ENCODE peak calls at places on chromosomes 2 and 18, in six cellular contexts. One of them, this sample, is unnamed.
A peak's percentile ranks its signal among the peaks of the same experiment; 100 is the strongest.

GRCh38 chr2:72150961-72151356 is 3.3 kb upstream of the CYP26B1 start:
- DNase-seq in endothelial cell: no peak
- DNase-seq in NCI-H2107: no peak
- DNase-seq in heart left ventricle: no peak
- DNase-seq in stimulated activated CD8-positive, alpha-beta memory T cell treated with anti-CD3 and anti-CD28 coated beads, Interleukin-15, amount 100 ng/mL, for 48 hours: no peak
- DNase-seq in activated CD8-positive, alpha-beta memory T cell treated with anti-CD3 and anti-CD28 coated beads for 48 hours: no peak
- DNase-seq in this sample: no peak

GRCh38 chr2:217905395-217905794 is 97.4 kb downstream of the TNS1 start:
- DNase-seq in stimulated activated CD8-positive, alpha-beta memory T cell treated with anti-CD3 and anti-CD28 coated beads, Interleukin-15, amount 100 ng/mL, for 48 hours: no peak
- DNase-seq in activated CD8-positive, alpha-beta memory T cell treated with anti-CD3 and anti-CD28 coated beads for 48 hours: no peak
- DNase-seq in endothelial cell: no peak
- DNase-seq in NCI-H2107: no peak
- DNase-seq in heart left ventricle: peak; percentile 73
- DNase-seq in this sample: no peak

GRCh38 chr2:199136241-199136640 is 321.5 kb downstream of the SATB2 start:
- DNase-seq in NCI-H2107: no peak
- DNase-seq in endothelial cell: no peak
- DNase-seq in activated CD8-positive, alpha-beta memory T cell treated with anti-CD3 and anti-CD28 coated beads for 48 hours: no peak
- DNase-seq in stimulated activated CD8-positive, alpha-beta memory T cell treated with anti-CD3 and anti-CD28 coated beads, Interleukin-15, amount 100 ng/mL, for 48 hours: no peak
- DNase-seq in heart left ventricle: no peak
- DNase-seq in this sample: no peak

GRCh38 chr2:8475349-8476045 is 206.4 kb upstream of the ID2 start:
- DNase-seq in activated CD8-positive, alpha-beta memory T cell treated with anti-CD3 and anti-CD28 coated beads for 48 hours: no peak
- DNase-seq in endothelial cell: no peak
- DNase-seq in stimulated activated CD8-positive, alpha-beta memory T cell treated with anti-CD3 and anti-CD28 coated beads, Interleukin-15, amount 100 ng/mL, for 48 hours: peak; percentile 56
- DNase-seq in NCI-H2107: no peak
- DNase-seq in heart left ventricle: no peak
- DNase-seq in this sample: no peak

GRCh38 chr2:55618649-55619055 is 1.2 kb upstream of the PPP4R3B start:
- DNase-seq in activated CD8-positive, alpha-beta memory T cell treated with anti-CD3 and anti-CD28 coated beads for 48 hours: no peak
- DNase-seq in heart left ventricle: peak; percentile 44
- DNase-seq in NCI-H2107: no peak
- DNase-seq in endothelial cell: peak; percentile 40
- DNase-seq in stimulated activated CD8-positive, alpha-beta memory T cell treated with anti-CD3 and anti-CD28 coated beads, Interleukin-15, amount 100 ng/mL, for 48 hours: peak; percentile 21
- DNase-seq in this sample: no peak

GRCh38 chr18:48923746-48924580 is 26.8 kb downstream of the SMAD7 start:
- DNase-seq in NCI-H2107: no peak
- DNase-seq in stimulated activated CD8-positive, alpha-beta memory T cell treated with anti-CD3 and anti-CD28 coated beads, Interleukin-15, amount 100 ng/mL, for 48 hours: no peak
- DNase-seq in endothelial cell: no peak
- DNase-seq in heart left ventricle: no peak
- DNase-seq in activated CD8-positive, alpha-beta memory T cell treated with anti-CD3 and anti-CD28 coated beads for 48 hours: no peak
- DNase-seq in this sample: no peak

GRCh38 chr2:121527009-121527682 is 3.5 kb upstream of the RNU4ATAC start:
- DNase-seq in heart left ventricle: no peak
- DNase-seq in NCI-H2107: no peak
- DNase-seq in activated CD8-positive, alpha-beta memory T cell treated with anti-CD3 and anti-CD28 coated beads for 48 hours: no peak
- DNase-seq in stimulated activated CD8-positive, alpha-beta memory T cell treated with anti-CD3 and anti-CD28 coated beads, Interleukin-15, amount 100 ng/mL, for 48 hours: peak; percentile 40
- DNase-seq in endothelial cell: no peak
- DNase-seq in this sample: no peak

GRCh38 chr18:13268035-13268700 is 49.6 kb downstream of the LDLRAD4 start:
- DNase-seq in activated CD8-positive, alpha-beta memory T cell treated with anti-CD3 and anti-CD28 coated beads for 48 hours: no peak
- DNase-seq in stimulated activated CD8-positive, alpha-beta memory T cell treated with anti-CD3 and anti-CD28 coated beads, Interleukin-15, amount 100 ng/mL, for 48 hours: no peak
- DNase-seq in endothelial cell: no peak
- DNase-seq in heart left ventricle: no peak
- DNase-seq in NCI-H2107: no peak
- DNase-seq in this sample: no peak

GRCh38 chr2:118971245-118972122 is 29.5 kb downstream of the MARCO start:
- DNase-seq in heart left ventricle: no peak
- DNase-seq in stimulated activated CD8-positive, alpha-beta memory T cell treated with anti-CD3 and anti-CD28 coated beads, Interleukin-15, amount 100 ng/mL, for 48 hours: no peak
- DNase-seq in activated CD8-positive, alpha-beta memory T cell treated with anti-CD3 and anti-CD28 coated beads for 48 hours: no peak
- DNase-seq in NCI-H2107: no peak
- DNase-seq in endothelial cell: no peak
- DNase-seq in this sample: no peak

GRCh38 chr2:20490300-20491181 is 43.7 kb downstream of the RHOB start:
- DNase-seq in endothelial cell: no peak
- DNase-seq in activated CD8-positive, alpha-beta memory T cell treated with anti-CD3 and anti-CD28 coated beads for 48 hours: no peak
- DNase-seq in NCI-H2107: no peak
- DNase-seq in heart left ventricle: no peak
- DNase-seq in stimulated activated CD8-positive, alpha-beta memory T cell treated with anti-CD3 and anti-CD28 coated beads, Interleukin-15, amount 100 ng/mL, for 48 hours: no peak
- DNase-seq in this sample: peak; percentile 18

GRCh38 chr18:36825526-36825925 is 3.3 kb downstream of the TPGS2 start:
- DNase-seq in endothelial cell: no peak
- DNase-seq in stimulated activated CD8-positive, alpha-beta memory T cell treated with anti-CD3 and anti-CD28 coated beads, Interleukin-15, amount 100 ng/mL, for 48 hours: no peak
- DNase-seq in activated CD8-positive, alpha-beta memory T cell treated with anti-CD3 and anti-CD28 coated beads for 48 hours: no peak
- DNase-seq in heart left ventricle: no peak
- DNase-seq in NCI-H2107: no peak
- DNase-seq in this sample: no peak

GRCh38 chr2:234954551-234954992 is 2.8 kb downstream of the SH3BP4 start:
- DNase-seq in NCI-H2107: no peak
- DNase-seq in heart left ventricle: peak; percentile 44
- DNase-seq in endothelial cell: no peak
- DNase-seq in activated CD8-positive, alpha-beta memory T cell treated with anti-CD3 and anti-CD28 coated beads for 48 hours: no peak
- DNase-seq in stimulated activated CD8-positive, alpha-beta memory T cell treated with anti-CD3 and anti-CD28 coated beads, Interleukin-15, amount 100 ng/mL, for 48 hours: no peak
- DNase-seq in this sample: no peak

GRCh38 chr2:119178811-119179601 is 20.5 kb upstream of the C1QL2 start:
- DNase-seq in NCI-H2107: no peak
- DNase-seq in endothelial cell: no peak
- DNase-seq in stimulated activated CD8-positive, alpha-beta memory T cell treated with anti-CD3 and anti-CD28 coated beads, Interleukin-15, amount 100 ng/mL, for 48 hours: no peak
- DNase-seq in activated CD8-positive, alpha-beta memory T cell treated with anti-CD3 and anti-CD28 coated beads for 48 hours: no peak
- DNase-seq in heart left ventricle: no peak
- DNase-seq in this sample: no peak

GRCh38 chr18:52160652-52161051 is 179.3 kb upstream of the DCC start:
- DNase-seq in activated CD8-positive, alpha-beta memory T cell treated with anti-CD3 and anti-CD28 coated beads for 48 hours: no peak
- DNase-seq in NCI-H2107: no peak
- DNase-seq in endothelial cell: no peak
- DNase-seq in heart left ventricle: no peak
- DNase-seq in stimulated activated CD8-positive, alpha-beta memory T cell treated with anti-CD3 and anti-CD28 coated beads, Interleukin-15, amount 100 ng/mL, for 48 hours: no peak
- DNase-seq in this sample: no peak

GRCh38 chr18:48320639-48320945 is 88.6 kb downstream of the ZBTB7C start:
- DNase-seq in heart left ventricle: no peak
- DNase-seq in NCI-H2107: peak; percentile 45
- DNase-seq in activated CD8-positive, alpha-beta memory T cell treated with anti-CD3 and anti-CD28 coated beads for 48 hours: no peak
- DNase-seq in endothelial cell: no peak
- DNase-seq in stimulated activated CD8-positive, alpha-beta memory T cell treated with anti-CD3 and anti-CD28 coated beads, Interleukin-15, amount 100 ng/mL, for 48 hours: no peak
- DNase-seq in this sample: no peak

GRCh38 chr2:190534310-190535118 is at the start of gene NEMP2:
- DNase-seq in heart left ventricle: peak; percentile 85
- DNase-seq in activated CD8-positive, alpha-beta memory T cell treated with anti-CD3 and anti-CD28 coated beads for 48 hours: peak; percentile 75
- DNase-seq in stimulated activated CD8-positive, alpha-beta memory T cell treated with anti-CD3 and anti-CD28 coated beads, Interleukin-15, amount 100 ng/mL, for 48 hours: peak; percentile 86
- DNase-seq in endothelial cell: peak; percentile 76
- DNase-seq in NCI-H2107: no peak
- DNase-seq in this sample: peak; percentile 3

GRCh38 chr18:78627546-78628315 is 351.9 kb upstream of the SALL3 start:
- DNase-seq in stimulated activated CD8-positive, alpha-beta memory T cell treated with anti-CD3 and anti-CD28 coated beads, Interleukin-15, amount 100 ng/mL, for 48 hours: no peak
- DNase-seq in endothelial cell: no peak
- DNase-seq in activated CD8-positive, alpha-beta memory T cell treated with anti-CD3 and anti-CD28 coated beads for 48 hours: no peak
- DNase-seq in NCI-H2107: no peak
- DNase-seq in heart left ventricle: no peak
- DNase-seq in this sample: no peak

GRCh38 chr2:207617011-207617671 is 8.1 kb downstream of the METTL21A start:
- DNase-seq in stimulated activated CD8-positive, alpha-beta memory T cell treated with anti-CD3 and anti-CD28 coated beads, Interleukin-15, amount 100 ng/mL, for 48 hours: no peak
- DNase-seq in NCI-H2107: no peak
- DNase-seq in activated CD8-positive, alpha-beta memory T cell treated with anti-CD3 and anti-CD28 coated beads for 48 hours: no peak
- DNase-seq in endothelial cell: no peak
- DNase-seq in heart left ventricle: no peak
- DNase-seq in this sample: no peak

GRCh38 chr18:53798516-53798915 is 426.0 kb downstream of the MBD2 start:
- DNase-seq in heart left ventricle: no peak
- DNase-seq in stimulated activated CD8-positive, alpha-beta memory T cell treated with anti-CD3 and anti-CD28 coated beads, Interleukin-15, amount 100 ng/mL, for 48 hours: no peak
- DNase-seq in NCI-H2107: no peak
- DNase-seq in activated CD8-positive, alpha-beta memory T cell treated with anti-CD3 and anti-CD28 coated beads for 48 hours: no peak
- DNase-seq in endothelial cell: no peak
- DNase-seq in this sample: no peak

GRCh38 chr18:55318864-55319516 is 269.0 kb downstream of the TCF4 start:
- DNase-seq in stimulated activated CD8-positive, alpha-beta memory T cell treated with anti-CD3 and anti-CD28 coated beads, Interleukin-15, amount 100 ng/mL, for 48 hours: no peak
- DNase-seq in endothelial cell: no peak
- DNase-seq in heart left ventricle: no peak
- DNase-seq in activated CD8-positive, alpha-beta memory T cell treated with anti-CD3 and anti-CD28 coated beads for 48 hours: no peak
- DNase-seq in NCI-H2107: no peak
- DNase-seq in this sample: no peak

GRCh38 chr2:216665717-216666116 is 29.6 kb downstream of the IGFBP5 start:
- DNase-seq in stimulated activated CD8-positive, alpha-beta memory T cell treated with anti-CD3 and anti-CD28 coated beads, Interleukin-15, amount 100 ng/mL, for 48 hours: no peak
- DNase-seq in heart left ventricle: no peak
- DNase-seq in endothelial cell: no peak
- DNase-seq in NCI-H2107: peak; percentile 52
- DNase-seq in activated CD8-positive, alpha-beta memory T cell treated with anti-CD3 and anti-CD28 coated beads for 48 hours: no peak
- DNase-seq in this sample: no peak

GRCh38 chr2:184517402-184517801 is 80.9 kb upstream of the ZNF804A start:
- DNase-seq in endothelial cell: no peak
- DNase-seq in NCI-H2107: no peak
- DNase-seq in heart left ventricle: no peak
- DNase-seq in stimulated activated CD8-positive, alpha-beta memory T cell treated with anti-CD3 and anti-CD28 coated beads, Interleukin-15, amount 100 ng/mL, for 48 hours: no peak
- DNase-seq in activated CD8-positive, alpha-beta memory T cell treated with anti-CD3 and anti-CD28 coated beads for 48 hours: no peak
- DNase-seq in this sample: no peak

GRCh38 chr2:179235463-179236108 is 29.0 kb downstream of the SESTD1 start:
- DNase-seq in activated CD8-positive, alpha-beta memory T cell treated with anti-CD3 and anti-CD28 coated beads for 48 hours: no peak
- DNase-seq in endothelial cell: no peak
- DNase-seq in NCI-H2107: no peak
- DNase-seq in heart left ventricle: no peak
- DNase-seq in stimulated activated CD8-positive, alpha-beta memory T cell treated with anti-CD3 and anti-CD28 coated beads, Interleukin-15, amount 100 ng/mL, for 48 hours: no peak
- DNase-seq in this sample: no peak

GRCh38 chr2:126781206-126781605 is 117.5 kb upstream of the TEX51 start:
- DNase-seq in heart left ventricle: no peak
- DNase-seq in endothelial cell: no peak
- DNase-seq in stimulated activated CD8-positive, alpha-beta memory T cell treated with anti-CD3 and anti-CD28 coated beads, Interleukin-15, amount 100 ng/mL, for 48 hours: no peak
- DNase-seq in activated CD8-positive, alpha-beta memory T cell treated with anti-CD3 and anti-CD28 coated beads for 48 hours: no peak
- DNase-seq in NCI-H2107: no peak
- DNase-seq in this sample: no peak

GRCh38 chr2:54695378-54695777 is 28.1 kb upstream of the EML6 start:
- DNase-seq in heart left ventricle: no peak
- DNase-seq in endothelial cell: no peak
- DNase-seq in stimulated activated CD8-positive, alpha-beta memory T cell treated with anti-CD3 and anti-CD28 coated beads, Interleukin-15, amount 100 ng/mL, for 48 hours: no peak
- DNase-seq in activated CD8-positive, alpha-beta memory T cell treated with anti-CD3 and anti-CD28 coated beads for 48 hours: no peak
- DNase-seq in NCI-H2107: no peak
- DNase-seq in this sample: no peak

GRCh38 chr2:173991857-173992588 is 26.9 kb upstream of the SP3 start:
- DNase-seq in endothelial cell: no peak
- DNase-seq in stimulated activated CD8-positive, alpha-beta memory T cell treated with anti-CD3 and anti-CD28 coated beads, Interleukin-15, amount 100 ng/mL, for 48 hours: no peak
- DNase-seq in NCI-H2107: no peak
- DNase-seq in activated CD8-positive, alpha-beta memory T cell treated with anti-CD3 and anti-CD28 coated beads for 48 hours: no peak
- DNase-seq in heart left ventricle: peak; percentile 56
- DNase-seq in this sample: peak; percentile 62

GRCh38 chr2:95836151-95836550 is 155.5 kb downstream of the ANKRD36C start:
- DNase-seq in endothelial cell: no peak
- DNase-seq in activated CD8-positive, alpha-beta memory T cell treated with anti-CD3 and anti-CD28 coated beads for 48 hours: no peak
- DNase-seq in heart left ventricle: no peak
- DNase-seq in stimulated activated CD8-positive, alpha-beta memory T cell treated with anti-CD3 and anti-CD28 coated beads, Interleukin-15, amount 100 ng/mL, for 48 hours: no peak
- DNase-seq in NCI-H2107: no peak
- DNase-seq in this sample: no peak

GRCh38 chr2:216163518-216163917 is 54.4 kb downstream of the XRCC5 start:
- DNase-seq in heart left ventricle: peak; percentile 22
- DNase-seq in NCI-H2107: no peak
- DNase-seq in stimulated activated CD8-positive, alpha-beta memory T cell treated with anti-CD3 and anti-CD28 coated beads, Interleukin-15, amount 100 ng/mL, for 48 hours: no peak
- DNase-seq in activated CD8-positive, alpha-beta memory T cell treated with anti-CD3 and anti-CD28 coated beads for 48 hours: no peak
- DNase-seq in endothelial cell: no peak
- DNase-seq in this sample: no peak

GRCh38 chr2:74499269-74499939 is at the start of gene LBX2:
- DNase-seq in stimulated activated CD8-positive, alpha-beta memory T cell treated with anti-CD3 and anti-CD28 coated beads, Interleukin-15, amount 100 ng/mL, for 48 hours: no peak
- DNase-seq in NCI-H2107: no peak
- DNase-seq in heart left ventricle: no peak
- DNase-seq in endothelial cell: no peak
- DNase-seq in activated CD8-positive, alpha-beta memory T cell treated with anti-CD3 and anti-CD28 coated beads for 48 hours: no peak
- DNase-seq in this sample: no peak

GRCh38 chr18:53268455-53268854 is 928.5 kb downstream of the DCC start:
- DNase-seq in activated CD8-positive, alpha-beta memory T cell treated with anti-CD3 and anti-CD28 coated beads for 48 hours: no peak
- DNase-seq in stimulated activated CD8-positive, alpha-beta memory T cell treated with anti-CD3 and anti-CD28 coated beads, Interleukin-15, amount 100 ng/mL, for 48 hours: no peak
- DNase-seq in heart left ventricle: no peak
- DNase-seq in endothelial cell: no peak
- DNase-seq in NCI-H2107: no peak
- DNase-seq in this sample: no peak